ENCODE peak calls at places on chromosomes 2 and 18, in ten cellular contexts. K is psoas muscle, G is transverse colon, I is HepG2, Q is neuronal stem cell, H is left ventricle myocardium inferior, C is tibial artery, A is GM23338, W is ovary, V is upper lobe of right lung. N is an unnamed sample.

GRCh38 chr2:236577481-236578410 is 8.1 kb downstream of the ACKR3 start:
- DNase-seq in G (no peak), I (no peak), V (no peak), C (peak; percentile 50), K (peak; percentile 77), W (no peak), Q (no peak), A (no peak), H (no peak), N (peak; percentile 56)

GRCh38 chr2:110105608-110106467 is 9.8 kb downstream of the MALL start:
- DNase-seq in Q (no peak), V (no peak), G (peak; percentile 82), C (no peak), H (no peak), I (peak; percentile 45), K (no peak), A (no peak), W (no peak), N (no peak)

GRCh38 chr18:10397004-10397403 is 57.4 kb upstream of the APCDD1 start:
- DNase-seq in C (no peak), G (no peak), H (no peak), V (no peak), W (no peak), Q (no peak), K (no peak), A (no peak), I (no peak), N (no peak)

GRCh38 chr2:214574077-214574775 is 163.4 kb downstream of the VWC2L start:
- DNase-seq in H (no peak), C (no peak), G (no peak), A (no peak), W (no peak), V (no peak), I (no peak), K (no peak), Q (no peak), N (no peak)

GRCh38 chr2:217756375-217757107 is 246.3 kb downstream of the TNS1 start:
- DNase-seq in A (peak; percentile 93), G (peak; percentile 57), C (peak; percentile 53), I (peak; percentile 29), W (peak; percentile 89), Q (peak; percentile 77), K (peak; percentile 87), H (peak; percentile 63), V (peak; percentile 85), N (peak; percentile 66)

GRCh38 chr2:202161106-202161836 is 77.1 kb downstream of the SUMO1 start:
- DNase-seq in G (no peak), V (no peak), I (no peak), K (no peak), H (no peak), C (no peak), Q (no peak), W (no peak), A (no peak), N (no peak)

GRCh38 chr2:118417417-118418125 is 329.3 kb downstream of the INSIG2 start:
- DNase-seq in W (no peak), H (no peak), A (no peak), G (no peak), C (no peak), K (no peak), I (no peak), V (no peak), Q (no peak), N (no peak)

GRCh38 chr18:49561377-49562193 is at the start of gene LIPG:
- DNase-seq in C (no peak), G (peak; percentile 85), Q (peak; percentile 89), A (peak; percentile 94), W (peak; percentile 35), I (peak; percentile 34), H (no peak), V (peak; percentile 69), K (peak; percentile 49), N (peak; percentile 17)

GRCh38 chr2:231764752-231765151 is 16.3 kb downstream of the PDE6D start:
- DNase-seq in K (no peak), V (no peak), I (no peak), Q (no peak), G (no peak), W (no peak), C (no peak), A (no peak), H (no peak), N (no peak)

GRCh38 chr2:113406114-113406513 is 31.4 kb upstream of the ZNG1B start:
- DNase-seq in Q (no peak), G (peak; percentile 58), A (peak; percentile 48), K (no peak), I (no peak), V (no peak), H (no peak), C (no peak), W (no peak), N (no peak)

GRCh38 chr2:191178806-191179514 is 28.2 kb upstream of the STAT4 start:
- DNase-seq in K (peak; percentile 83), G (no peak), H (peak; percentile 52), C (peak; percentile 82), V (no peak), Q (no peak), A (no peak), W (no peak), I (no peak), N (no peak)

GRCh38 chr2:109611467-109612095 is 2.2 kb downstream of the SEPTIN10 start:
- DNase-seq in I (peak; percentile 35), Q (no peak), C (no peak), W (no peak), H (no peak), G (no peak), A (no peak), V (no peak), K (no peak), N (no peak)

GRCh38 chr2:123993728-123994323 is 31.3 kb upstream of the CNTNAP5 start:
- DNase-seq in H (no peak), A (peak; percentile 78), K (no peak), W (no peak), Q (peak; percentile 23), V (no peak), I (peak; percentile 20), C (no peak), G (peak; percentile 17), N (no peak)

DNA sequence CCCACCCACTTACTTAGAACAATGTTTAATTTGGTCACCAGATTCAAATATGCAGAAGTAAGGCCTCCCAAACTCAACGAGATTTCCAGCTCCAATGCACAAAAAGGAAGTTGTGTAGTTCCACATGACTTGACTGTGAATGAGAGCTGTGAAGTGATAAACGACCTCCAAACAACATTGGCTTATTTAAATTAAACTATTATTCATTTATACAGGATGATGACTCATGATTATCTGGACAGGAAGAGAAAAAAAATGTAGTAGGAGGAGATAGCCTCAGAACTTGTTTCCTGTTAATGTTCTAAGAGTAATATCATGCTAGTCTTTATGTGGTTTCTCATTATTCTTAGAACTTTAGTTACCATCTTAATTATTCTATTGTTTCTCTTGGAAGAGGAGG is 237.3 kb downstream of the C1D start:
- DNase-seq in H (no peak), A (no peak), C (no peak), W (no peak), K (no peak), I (no peak), V (no peak), Q (no peak), G (no peak), N (no peak)
- H3K4me3 ChIP-seq in H (no peak overlapping the region), A (no peak overlapping the region), C (no peak overlapping the region), W (no peak overlapping the region), K (no peak overlapping the region), I (no peak overlapping the region), V (no peak overlapping the region), Q (no peak overlapping the region), G (no peak overlapping the region), N (no peak overlapping the region)

GRCh38 chr2:205988274-205988673 is 97.7 kb downstream of the INO80D start:
- DNase-seq in A (peak; percentile 29), C (no peak), I (no peak), W (no peak), G (no peak), V (no peak), K (no peak), H (no peak), Q (no peak), N (no peak)
- H3K4me1 ChIP-seq in A (no peaks in the 10 kb centered on the region), C (no peaks in the 10 kb centered on the region), I (peaks cover 56% of the 10 kb centered on the region), W (peaks cover 1% of the 10 kb centered on the region), G (peaks cover 6% of the 10 kb centered on the region), V (no peaks in the 10 kb centered on the region), K (no peaks in the 10 kb centered on the region), H (no peaks in the 10 kb centered on the region), Q (no peaks in the 10 kb centered on the region), N (no peaks in the 10 kb centered on the region)

GRCh38 chr2:240777416-240778212 is 42.4 kb downstream of the KIF1A start:
- DNase-seq in W (no peak), I (no peak), H (no peak), K (no peak), V (no peak), Q (no peak), A (peak; percentile 30), C (no peak), G (no peak), N (no peak)
- H3K36me3 ChIP-seq in W (no peaks in the 10 kb centered on the region), I (no peaks in the 10 kb centered on the region), H (no peaks in the 10 kb centered on the region), K (no peaks in the 10 kb centered on the region), V (no peaks in the 10 kb centered on the region), Q (peaks cover 37% of the 10 kb centered on the region), A (peaks cover 16% of the 10 kb centered on the region), C (no peaks in the 10 kb centered on the region), G (no peaks in the 10 kb centered on the region), N (no peaks in the 10 kb centered on the region)

GRCh38 chr2:26849056-26850001 is 1.4 kb downstream of the DPYSL5 start:
- DNase-seq in A (peak; percentile 82), I (no peak), V (no peak), H (no peak), W (peak; percentile 18), G (no peak), K (peak; percentile 55), C (no peak), Q (peak; percentile 62), N (no peak)
- H3K4me3 ChIP-seq in A (peak overlapping the region; percentile 82), I (peak overlapping the region; percentile 29), V (no peak overlapping the region), H (peak overlapping the region; percentile 61), W (peak overlapping the region; percentile 25), G (no peak overlapping the region), K (peak overlapping the region; percentile 59), C (peak overlapping the region; percentile 12), Q (peak overlapping the region; percentile 90), N (no peak overlapping the region)

DNA sequence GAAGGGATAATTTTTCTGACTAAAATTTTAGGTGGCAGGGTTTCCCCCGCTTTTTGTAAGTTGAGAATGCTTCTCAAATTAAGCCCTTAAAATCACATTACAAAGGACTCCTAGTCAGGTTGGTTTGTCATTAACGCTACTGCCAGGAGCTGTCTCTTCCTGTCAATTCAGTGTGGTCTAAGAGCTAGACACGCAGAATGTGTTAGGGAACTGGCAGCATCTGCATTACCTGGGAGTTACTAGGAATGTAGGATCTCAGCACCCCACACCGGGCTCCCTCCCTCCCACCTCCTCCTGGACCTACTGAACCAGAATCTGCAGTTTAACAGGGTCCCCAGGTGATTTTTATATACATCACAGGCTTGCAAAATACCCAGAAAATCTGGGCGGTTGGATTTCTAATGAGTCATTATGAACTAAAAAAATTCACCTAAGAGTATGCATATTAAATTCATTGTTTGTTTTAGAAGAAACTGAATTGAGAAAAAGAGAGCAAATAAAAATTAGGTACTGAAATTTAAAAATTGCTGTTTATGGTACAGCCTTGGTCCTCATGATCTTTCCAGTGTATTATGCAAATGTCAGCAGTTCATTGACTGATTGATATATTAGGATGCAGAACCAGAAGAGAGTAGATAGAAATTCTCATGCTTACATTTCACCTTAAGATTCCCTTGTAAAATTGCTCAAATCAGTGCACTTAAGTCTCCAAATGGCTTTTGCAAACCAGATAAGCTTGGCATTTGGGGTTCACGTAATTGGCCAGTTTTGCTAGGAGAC is 130.9 kb upstream of the ITGA6 start:
- DNase-seq in G (no peak), V (no peak), W (no peak), A (peak; percentile 47), I (no peak), Q (no peak), C (no peak), H (no peak), K (no peak), N (no peak)
- H3K4me1 ChIP-seq in G (peaks cover 24% of the 10 kb centered on the region), V (peaks cover 15% of the 10 kb centered on the region), W (peaks cover 2% of the 10 kb centered on the region), A (peaks cover 34% of the 10 kb centered on the region), I (no peaks in the 10 kb centered on the region), Q (no peaks in the 10 kb centered on the region), C (peaks cover 11% of the 10 kb centered on the region), H (peaks cover 21% of the 10 kb centered on the region), K (no peaks in the 10 kb centered on the region), N (no peaks in the 10 kb centered on the region)